ENCODE peak calls at places on chromosome 12, in five cellular contexts. F is sigmoid colon, H is HCT116, P is breast epithelium, U is body of pancreas. Y is an unnamed sample.

GRCh38 chr12:19245656-19246055 is 116.1 kb downstream of the PLEKHA5 start:
- DNase-seq in U (no peak), H (no peak), P (no peak), F (no peak), Y (no peak)

GRCh38 chr12:78271546-78271945 is 440.9 kb downstream of the NAV3 start:
- DNase-seq in U (no peak), H (no peak), P (no peak), F (no peak), Y (no peak)

GRCh38 chr12:132775502-132776233 is 14.0 kb upstream of the ANKLE2 start:
- DNase-seq in H (no peak), F (no peak), P (no peak), U (no peak), Y (no peak)

GRCh38 chr12:25307818-25308217 is 57.1 kb upstream of the KRAS start:
- DNase-seq in P (no peak), U (no peak), H (no peak), F (no peak), Y (no peak)

GRCh38 chr12:18810537-18811253 is 72.8 kb downstream of the CAPZA3 start:
- DNase-seq in P (no peak), H (no peak), F (no peak), U (no peak), Y (no peak)

GRCh38 chr12:127500513-127500912 is 766.5 kb upstream of the TMEM132C start:
- DNase-seq in F (no peak), P (no peak), U (no peak), H (no peak), Y (no peak)

GRCh38 chr12:106994579-106995220 is 7.8 kb upstream of the MTERF2 start:
- DNase-seq in F (no peak), H (no peak), U (no peak), P (no peak), Y (no peak)

GRCh38 chr12:108881953-108882352 is 2.1 kb downstream of the DAO start:
- DNase-seq in F (no peak), H (no peak), U (no peak), P (no peak), Y (no peak)

GRCh38 chr12:49332891-49333371 is 4.1 kb downstream of the C1QL4 start:
- DNase-seq in F (peak), U (no peak), P (no peak), H (no peak), Y (no peak)

GRCh38 chr12:48977290-48978281 is 536 bp upstream of the WNT1 start:
- DNase-seq in P (no peak), F (peak), H (no peak), U (peak), Y (no peak)

GRCh38 chr12:12333407-12333831 is 16.6 kb downstream of the MANSC1 start:
- DNase-seq in P (no peak), U (peak), F (no peak), H (no peak), Y (no peak)

GRCh38 chr12:100234166-100234565 is 32.7 kb downstream of the DEPDC4 start:
- DNase-seq in F (no peak), U (no peak), H (no peak), P (no peak), Y (no peak)

GRCh38 chr12:33834672-33835071 is 187.6 kb upstream of the ALG10 start:
- DNase-seq in F (no peak), U (no peak), H (no peak), P (no peak), Y (no peak)

GRCh38 chr12:12072064-12072760 is 1.5 kb downstream of the BCL2L14 start:
- DNase-seq in H (no peak), P (no peak), U (peak), F (no peak), Y (no peak)

DNA sequence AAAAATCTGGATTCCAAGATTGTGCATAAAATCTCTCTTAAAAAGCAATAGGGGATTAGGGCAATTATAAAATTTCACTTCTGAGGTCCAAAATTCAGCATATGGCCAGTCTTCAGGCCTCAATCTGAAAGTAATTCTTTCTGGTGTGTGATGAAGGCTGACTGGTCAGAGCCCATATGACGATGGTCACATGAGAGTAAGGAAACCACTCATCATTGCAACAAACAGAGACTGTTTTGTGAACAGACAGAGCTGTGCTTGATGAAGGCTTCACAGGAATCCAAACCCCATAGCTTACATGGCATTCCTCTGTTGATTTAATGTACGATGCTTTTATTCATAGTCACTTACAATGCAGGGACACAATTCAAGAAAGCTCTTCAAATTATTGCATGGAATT is 238.1 kb downstream of the APAF1 start:
- DNase-seq in H (no peak), U (no peak), P (no peak), F (no peak), Y (no peak)
- TF ChIP-seq POLR2A in H (no peak), U (no peak), P (no peak), F (no peak), Y (no peak)

DNA sequence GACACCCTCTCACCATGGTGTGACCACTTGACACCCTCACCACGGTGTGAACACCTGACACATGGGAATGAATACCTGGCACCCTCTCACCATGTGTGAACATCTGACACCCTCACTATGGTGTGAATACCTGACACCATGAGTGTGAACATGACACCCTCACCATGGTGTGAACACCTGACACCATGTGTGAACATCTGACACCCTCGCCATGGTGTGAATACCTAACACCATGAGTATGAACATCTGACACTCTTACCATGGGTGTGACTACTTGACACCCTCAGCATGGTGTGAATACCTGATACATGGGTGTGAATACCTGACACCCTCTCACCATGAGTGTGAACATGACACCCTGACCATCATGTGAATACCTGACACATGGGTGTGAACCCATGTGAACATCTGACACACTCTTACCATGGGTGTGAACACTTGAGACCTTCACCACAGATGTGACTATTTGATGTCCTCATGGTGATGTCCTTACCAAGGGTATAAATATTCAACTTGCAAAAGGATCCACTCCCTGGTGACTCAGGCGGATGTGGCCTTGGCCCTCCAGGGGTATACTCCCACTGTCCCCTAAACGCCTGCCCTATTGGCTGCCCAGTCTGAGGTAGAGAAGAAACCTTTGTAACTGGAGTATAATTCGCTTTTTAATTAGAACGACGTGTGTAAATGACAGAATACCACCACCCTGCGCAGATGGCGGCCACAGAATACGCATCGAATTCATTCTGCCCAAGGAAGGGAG is 29.1 kb downstream of the RFLNA start:
- DNase-seq in P (no peak), H (no peak), F (no peak), U (no peak), Y (no peak)
- TF ChIP-seq POLR2A in P (no peak), H (no peak), F (no peak), U (no peak), Y (no peak)

GRCh38 chr12:80260269-80260668 is 160.9 kb downstream of the OTOGL start:
- DNase-seq in P (no peak), U (no peak), F (no peak), H (no peak), Y (no peak)

GRCh38 chr12:80261403-80261802 is 162.1 kb downstream of the OTOGL start:
- DNase-seq in F (no peak), H (no peak), U (no peak), P (no peak), Y (no peak)

GRCh38 chr12:80264386-80264785 is 165.0 kb downstream of the OTOGL start:
- DNase-seq in H (no peak), U (no peak), F (no peak), P (no peak), Y (no peak)

GRCh38 chr12:80264891-80265290 is 165.6 kb downstream of the OTOGL start:
- DNase-seq in U (no peak), H (no peak), P (no peak), F (no peak), Y (no peak)

DNA sequence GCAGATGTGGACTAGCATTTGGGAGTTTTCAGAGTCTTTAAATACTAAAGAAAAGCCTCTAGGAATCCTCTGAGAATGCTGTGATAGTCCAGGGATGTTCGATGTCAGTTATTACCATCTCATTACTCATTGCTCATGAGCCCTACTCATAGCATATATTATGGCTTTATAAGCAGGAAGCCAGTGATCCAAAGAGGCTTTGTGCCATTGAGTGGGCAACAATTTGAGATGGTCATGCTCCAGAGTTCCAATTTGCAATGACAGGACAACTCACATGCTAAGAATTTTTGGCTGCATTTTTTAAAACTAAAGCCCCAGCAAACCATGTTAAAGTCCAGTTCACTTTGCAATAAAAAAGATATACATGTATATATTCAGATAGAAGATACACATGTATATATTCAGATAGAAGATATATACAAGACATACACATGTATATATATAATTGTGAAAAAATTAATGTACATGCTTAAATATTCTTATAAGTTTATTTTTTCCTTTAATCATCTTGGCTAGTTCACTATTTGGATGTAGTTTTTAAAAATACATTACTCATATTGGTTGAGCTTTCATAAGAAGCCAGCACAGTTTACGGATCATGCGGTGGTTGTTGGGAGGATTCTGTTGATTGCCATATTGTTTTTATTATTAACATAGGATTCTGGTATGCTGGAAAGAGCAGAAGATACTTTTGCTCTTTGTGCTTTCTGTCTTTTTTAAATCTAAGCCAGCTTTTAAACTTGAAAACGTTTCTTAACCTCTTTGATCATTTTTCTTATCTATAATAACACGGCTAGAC is 163.2 kb downstream of the OTOGL start:
- DNase-seq in U (no peak), F (no peak), P (no peak), H (no peak), Y (no peak)
- TF ChIP-seq POLR2A in U (no peak), F (no peak), P (no peak), H (no peak), Y (no peak)

GRCh38 chr12:111368684-111369495 is at the start of gene PHETA1:
- DNase-seq in U (peak), P (peak), F (peak), H (peak), Y (peak)
- TF ChIP-seq POLR2A in U (peak), P (no peak), F (no peak), H (no peak), Y (peak)

Y was measured in H54.